ENCODE peak calls at places on chromosome 5, in eight cellular contexts. N, G, X, E, V, O, J and L are unnamed samples.

GRCh38 chr5:119218830-119219782 is 136.7 kb upstream of the TNFAIP8 start:
- DNase-seq in N (peak), G (peak), X (peak), E (no peak), V (no peak), O (no peak), J (no peak), L (no peak)

GRCh38 chr5:62587737-62588136 is 9.1 kb downstream of the LRRC70 start:
- DNase-seq in N (no peak), G (no peak), X (no peak), E (no peak), V (no peak), O (no peak), J (no peak), L (no peak)

GRCh38 chr5:42531611-42532010 is 108.4 kb downstream of the GHR start:
- DNase-seq in N (no peak), G (no peak), X (no peak), E (no peak), V (no peak), O (no peak), J (no peak), L (no peak)

GRCh38 chr5:152246401-152246800 is 158.7 kb downstream of the NMUR2 start:
- DNase-seq in N (peak), G (peak), X (no peak), E (peak), V (no peak), O (no peak), J (no peak), L (no peak)

GRCh38 chr5:107661038-107661649 is 9.6 kb downstream of the EFNA5 start:
- DNase-seq in N (no peak), G (no peak), X (no peak), E (no peak), V (no peak), O (no peak), J (no peak), L (no peak)

GRCh38 chr5:15502208-15502607 is 2.2 kb downstream of the FBXL7 start:
- DNase-seq in N (no peak), G (peak), X (no peak), E (no peak), V (no peak), O (no peak), J (no peak), L (no peak)

GRCh38 chr5:15008476-15008875 is 136.9 kb upstream of the ANKH start:
- DNase-seq in N (peak), G (peak), X (peak), E (peak), V (no peak), O (peak), J (no peak), L (no peak)

GRCh38 chr5:143721960-143722359 is 90.0 kb upstream of the HMHB1 start:
- DNase-seq in N (peak), G (no peak), X (no peak), E (no peak), V (no peak), O (no peak), J (no peak), L (no peak)

GRCh38 chr5:105931782-105932489 is 1738.8 kb downstream of the EFNA5 start:
- DNase-seq in N (no peak), G (no peak), X (no peak), E (no peak), V (no peak), O (no peak), J (no peak), L (no peak)

GRCh38 chr5:32522429-32523143 is 62.8 kb upstream of the SUB1 start:
- DNase-seq in N (peak), G (peak), X (no peak), E (no peak), V (peak), O (no peak), J (no peak), L (no peak)

GRCh38 chr5:175098301-175098700 is 345.7 kb downstream of the DRD1 start:
- DNase-seq in N (no peak), G (no peak), X (no peak), E (no peak), V (no peak), O (no peak), J (no peak), L (no peak)

GRCh38 chr5:31664566-31664965 is 25.6 kb downstream of the PDZD2 start:
- DNase-seq in N (peak), G (peak), X (no peak), E (no peak), V (no peak), O (no peak), J (peak), L (no peak)

GRCh38 chr5:35741126-35741711 is 115.5 kb upstream of the IL7R start:
- DNase-seq in N (peak), G (no peak), X (no peak), E (no peak), V (no peak), O (no peak), J (no peak), L (no peak)

GRCh38 chr5:142426129-142426641 is 101.4 kb upstream of the SPRY4 start:
- DNase-seq in N (peak), G (peak), X (no peak), E (no peak), V (no peak), O (peak), J (peak), L (no peak)

GRCh38 chr5:81156732-81157131 is 76.4 kb upstream of the CKMT2 start:
- DNase-seq in N (no peak), G (no peak), X (no peak), E (no peak), V (no peak), O (no peak), J (no peak), L (no peak)

GRCh38 chr5:59586811-59587340 is 306.6 kb downstream of the PDE4D start:
- DNase-seq in N (no peak), G (no peak), X (peak), E (no peak), V (no peak), O (no peak), J (no peak), L (no peak)

GRCh38 chr5:96004087-96004486 is 42.4 kb upstream of the ELL2 start:
- DNase-seq in N (peak), G (no peak), X (no peak), E (no peak), V (no peak), O (no peak), J (no peak), L (no peak)

GRCh38 chr5:135834639-135835529 is at the start of gene SLC25A48:
- DNase-seq in N (peak), G (peak), X (peak), E (peak), V (peak), O (peak), J (peak), L (no peak)

GRCh38 chr5:168481330-168481788 is 4.9 kb upstream of the RARS1 start:
- DNase-seq in N (peak), G (no peak), X (no peak), E (no peak), V (no peak), O (no peak), J (no peak), L (no peak)

GRCh38 chr5:178305801-178306200 is 73.2 kb upstream of the PHYKPL start:
- DNase-seq in N (no peak), G (no peak), X (no peak), E (no peak), V (no peak), O (no peak), J (no peak), L (no peak)

GRCh38 chr5:125106881-125107280 is 360.4 kb upstream of the ZNF608 start:
- DNase-seq in N (no peak), G (no peak), X (no peak), E (no peak), V (no peak), O (no peak), J (no peak), L (no peak)

GRCh38 chr5:132238169-132238744 is 10.6 kb upstream of the P4HA2 start:
- DNase-seq in N (peak), G (peak), X (peak), E (peak), V (peak), O (peak), J (peak), L (peak)

GRCh38 chr5:7397935-7398334 is 2.0 kb downstream of the ADCY2 start:
- DNase-seq in N (no peak), G (no peak), X (peak), E (no peak), V (no peak), O (no peak), J (no peak), L (no peak)

GRCh38 chr5:150672237-150672883 is 11.3 kb downstream of the MYOZ3 start:
- DNase-seq in N (peak), G (no peak), X (no peak), E (no peak), V (no peak), O (no peak), J (no peak), L (peak)

GRCh38 chr5:55276771-55277170 is 30.7 kb downstream of the DHX29 start:
- DNase-seq in N (peak), G (no peak), X (no peak), E (no peak), V (no peak), O (no peak), J (no peak), L (no peak)

GRCh38 chr5:42022383-42022782 is 97.3 kb downstream of the FBXO4 start:
- DNase-seq in N (no peak), G (no peak), X (no peak), E (no peak), V (no peak), O (no peak), J (no peak), L (no peak)

GRCh38 chr5:150419630-150420270 is 7.0 kb upstream of the CD74 start:
- DNase-seq in N (no peak), G (no peak), X (no peak), E (no peak), V (no peak), O (no peak), J (no peak), L (no peak)

GRCh38 chr5:62934319-62934718 is 355.7 kb downstream of the LRRC70 start:
- DNase-seq in N (no peak), G (no peak), X (peak), E (no peak), V (no peak), O (no peak), J (no peak), L (no peak)

GRCh38 chr5:174503461-174504265 is 220.7 kb upstream of the MSX2 start:
- DNase-seq in N (peak), G (peak), X (peak), E (no peak), V (no peak), O (no peak), J (no peak), L (no peak)

GRCh38 chr5:88732181-88732633 is 150.8 kb downstream of the MEF2C start:
- DNase-seq in N (peak), G (no peak), X (no peak), E (no peak), V (no peak), O (peak), J (no peak), L (no peak)

GRCh38 chr5:72018158-72018803 is 89.0 kb upstream of the MAP1B start:
- DNase-seq in N (peak), G (peak), X (peak), E (no peak), V (peak), O (peak), J (no peak), L (peak)

GRCh38 chr5:15821506-15821905 is 321.5 kb downstream of the FBXL7 start:
- DNase-seq in N (peak), G (peak), X (no peak), E (no peak), V (no peak), O (no peak), J (no peak), L (no peak)

GRCh38 chr5:142720561-142721275 is 34.8 kb upstream of the FGF1 start:
- DNase-seq in N (no peak), G (peak), X (peak), E (no peak), V (no peak), O (no peak), J (peak), L (no peak)

GRCh38 chr5:15573594-15573993 is 73.6 kb downstream of the FBXL7 start:
- DNase-seq in N (no peak), G (no peak), X (no peak), E (no peak), V (no peak), O (no peak), J (no peak), L (no peak)

GRCh38 chr5:122805481-122805880 is 30.6 kb downstream of the SNX2 start:
- DNase-seq in N (no peak), G (no peak), X (no peak), E (no peak), V (no peak), O (no peak), J (no peak), L (no peak)

GRCh38 chr5:139394123-139394653 is 716 bp downstream of the PROB1 start:
- DNase-seq in N (no peak), G (no peak), X (peak), E (peak), V (peak), O (no peak), J (peak), L (peak)

GRCh38 chr5:173597304-173597703 is 19.1 kb downstream of the BOD1 start:
- DNase-seq in N (no peak), G (no peak), X (no peak), E (no peak), V (no peak), O (no peak), J (no peak), L (no peak)

GRCh38 chr5:16809816-16810502 is 126.1 kb downstream of the MYO10 start:
- DNase-seq in N (peak), G (peak), X (peak), E (no peak), V (no peak), O (peak), J (no peak), L (no peak)